ENCODE peak calls at places on chromosomes 16 and 17, in five cellular contexts. M is testis, I is tibial nerve, N is cardiac muscle cell, H is ascending aorta. X is an unnamed sample. For H3K36me3, the result is how much of the 10 kb centered on the place peaks cover.

GRCh38 chr17:64259922-64260321 is 3.1 kb downstream of the TEX2 start:
- DNase-seq in M (no peak), I (no peak), N (peak), H (no peak), X (no peak)

GRCh38 chr16:73048292-73049050 is 543 bp upstream of the ZFHX3 start:
- DNase-seq in M (peak), I (peak), N (peak), H (peak), X (peak)

GRCh38 chr17:40566027-40566426 is 755 bp upstream of the CCR7 start:
- DNase-seq in M (no peak), I (no peak), N (no peak), H (no peak), X (no peak)

GRCh38 chr17:44913676-44914075 is 1.6 kb downstream of the GFAP start:
- DNase-seq in M (no peak), I (no peak), N (no peak), H (no peak), X (no peak)

GRCh38 chr16:48374255-48374654 is 11.0 kb downstream of the SIAH1 start:
- DNase-seq in M (no peak), I (no peak), N (no peak), H (no peak), X (no peak)

GRCh38 chr16:75074415-75074793 is 42.2 kb downstream of the LDHD start:
- DNase-seq in M (no peak), I (no peak), N (no peak), H (no peak), X (no peak)

GRCh38 chr17:43879723-43880419 is 27.5 kb downstream of the MPP2 start:
- DNase-seq in M (no peak), I (no peak), N (no peak), H (no peak), X (no peak)

GRCh38 chr17:14748036-14748715 is 447.3 kb downstream of the HS3ST3B1 start:
- DNase-seq in M (no peak), I (no peak), N (no peak), H (no peak), X (no peak)

GRCh38 chr17:41655611-41656111 is 31.3 kb upstream of the KRT17 start:
- DNase-seq in M (peak), I (peak), N (no peak), H (no peak), X (no peak)

GRCh38 chr17:77089118-77089477 is 51.7 kb upstream of the SEC14L1 start:
- DNase-seq in M (no peak), I (no peak), N (no peak), H (no peak), X (no peak)

GRCh38 chr17:12282056-12282455 is 261.4 kb downstream of the MAP2K4 start:
- DNase-seq in M (no peak), I (no peak), N (no peak), H (no peak), X (no peak)

GRCh38 chr17:44970136-44970737 is 2.1 kb upstream of the C1QL1 start:
- DNase-seq in M (peak), I (no peak), N (peak), H (no peak), X (peak)

GRCh38 chr17:60422162-60422665 is at the start of gene CHCT1:
- DNase-seq in M (peak), I (no peak), N (no peak), H (peak), X (no peak)

GRCh38 chr17:71792966-71793365 is 327.9 kb upstream of the SOX9 start:
- DNase-seq in M (no peak), I (no peak), N (peak), H (no peak), X (no peak)

DNA sequence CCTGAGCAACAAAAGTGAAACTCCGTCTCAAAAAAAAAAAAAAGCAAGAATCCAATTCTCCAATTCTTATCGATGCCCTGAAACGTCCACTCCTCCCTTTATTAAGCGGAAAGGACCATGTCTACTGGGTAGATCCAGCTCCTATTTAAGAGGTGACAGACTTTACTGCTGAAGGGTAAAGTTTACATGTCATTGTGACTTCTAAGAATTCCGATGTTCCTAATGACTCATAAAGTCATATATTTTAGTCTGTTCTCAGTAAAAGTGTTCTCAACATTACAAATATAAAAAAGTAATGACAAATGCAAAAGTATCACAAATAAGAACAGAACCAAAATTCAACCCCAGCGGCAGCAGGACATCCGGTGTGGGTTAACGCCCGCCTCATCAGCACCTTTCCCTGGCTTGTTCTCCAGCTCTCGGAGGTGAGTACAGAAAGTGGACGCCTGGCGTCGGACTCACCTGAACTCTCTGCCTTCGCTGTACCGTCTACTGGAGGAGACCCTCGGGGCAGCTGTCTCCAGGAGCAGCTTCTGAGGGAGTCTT is 6.8 kb downstream of the AXIN1 start:
- DNase-seq in M (no peak), I (no peak), N (no peak), H (no peak), X (no peak)
- H3K36me3 ChIP-seq in M (under half), I (under half), N (under half), H (under half), X (under half)

DNA sequence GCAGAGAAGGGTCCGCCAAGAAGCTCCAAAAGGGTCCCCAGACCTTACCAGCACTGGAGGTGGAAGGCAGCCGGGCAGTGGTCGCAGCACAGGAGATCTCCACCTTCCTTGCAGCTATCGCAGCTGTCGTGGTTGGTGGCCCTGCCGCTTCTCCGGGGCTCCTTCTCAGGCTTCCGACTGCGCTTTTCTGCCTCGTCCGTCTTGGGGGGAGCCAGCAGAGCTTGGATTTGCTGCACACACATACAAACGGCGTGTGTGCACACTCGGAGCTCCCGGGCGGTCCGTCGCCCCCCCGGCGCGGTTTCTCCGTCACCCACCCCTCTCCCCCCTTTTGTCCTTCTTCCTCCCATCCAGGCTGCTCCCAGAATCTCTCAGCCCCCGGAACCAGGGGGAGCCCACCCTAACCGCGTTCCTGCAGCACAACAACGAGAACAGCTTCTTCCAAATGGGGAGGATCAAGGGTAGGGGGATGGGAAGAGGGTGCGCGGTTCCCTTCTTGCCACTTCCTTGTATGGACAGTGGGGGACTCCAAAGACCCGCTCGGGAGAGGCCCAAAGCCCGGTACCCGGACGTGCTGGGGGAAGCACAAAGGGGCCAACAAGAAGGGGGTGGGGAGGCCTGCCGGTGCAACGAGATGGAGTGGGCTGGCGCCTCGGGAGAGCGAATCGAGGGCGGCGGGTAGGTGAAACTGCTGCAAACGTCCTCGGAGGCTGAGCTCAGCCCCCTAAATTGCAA is 1.1 kb downstream of the PHF12 start:
- DNase-seq in M (peak), I (no peak), N (peak), H (peak), X (peak)
- TF ChIP-seq CTCF in M (no peak), I (no peak), N (no peak), H (no peak), X (no peak)

GRCh38 chr17:54991567-54991966 is 23.0 kb downstream of the STXBP4 start:
- DNase-seq in M (no peak), I (no peak), N (no peak), H (no peak), X (no peak)
- H3K36me3 ChIP-seq in M (under half), I (under half), N (under half), H (under half), X (under half)

GRCh38 chr16:67028555-67029248 is at the start of gene CBFB:
- DNase-seq in M (peak), I (peak), N (peak), H (peak), X (peak)
- TF ChIP-seq CTCF in M (no peak), I (no peak), N (no peak), H (peak), X (peak)

X was measured in tibial artery.